ENCODE peak calls at places on chromosomes 11 and 22, in seven cellular contexts. D is A549, Y is endothelial cell of umbilical vein, X is stomach, N is Peyer's patch, H is IMR-90, T is tibial nerve. K is an unnamed sample.
A peak's percentile ranks its signal among the peaks of the same experiment; 100 is the strongest.

GRCh38 chr22:17228725-17229126 is 9.5 kb upstream of the ADA2 start:
- DNase-seq in T (no peak), H (no peak), X (no peak), N (no peak), Y (no peak), D (no peak), K (no peak)

GRCh38 chr11:24709928-24710565 is 213.2 kb downstream of the LUZP2 start:
- DNase-seq in X (no peak), N (no peak), Y (no peak), H (no peak), D (no peak), T (no peak), K (no peak)

GRCh38 chr22:39317084-39317755 is 2.2 kb downstream of the RPL3 start:
- DNase-seq in Y (no peak), H (no peak), N (peak; percentile 74), T (no peak), X (no peak), D (no peak), K (no peak)

GRCh38 chr22:41979423-41980250 is 10.4 kb downstream of the SEPTIN3 start:
- DNase-seq in X (no peak), H (no peak), T (no peak), Y (no peak), N (no peak), D (no peak), K (no peak)

GRCh38 chr11:72583177-72583553 is 91.1 kb downstream of the PDE2A start:
- DNase-seq in H (no peak), X (no peak), D (no peak), T (no peak), N (no peak), Y (no peak), K (no peak)

GRCh38 chr11:12019337-12019736 is 10.9 kb upstream of the DKK3 start:
- DNase-seq in Y (peak; percentile 97), H (peak; percentile 87), D (no peak), N (no peak), T (no peak), X (peak; percentile 46), K (no peak)

GRCh38 chr11:72160319-72160718 is 24.8 kb downstream of the FOLR3 start:
- DNase-seq in N (no peak), H (peak; percentile 32), T (no peak), D (no peak), X (no peak), Y (no peak), K (no peak)

GRCh38 chr11:39541945-39542351 is 1917.5 kb downstream of the LRRC4C start:
- DNase-seq in X (peak; percentile 46), T (no peak), N (no peak), D (no peak), H (no peak), Y (peak; percentile 70), K (no peak)

GRCh38 chr22:37503183-37503683 is 16.0 kb downstream of the CARD10 start:
- DNase-seq in T (no peak), X (no peak), D (no peak), H (no peak), Y (no peak), N (no peak), K (no peak)

GRCh38 chr22:48453751-48454485 is 1373.8 kb downstream of the BRD1 start:
- DNase-seq in T (no peak), D (no peak), N (peak; percentile 13), X (no peak), H (no peak), Y (no peak), K (no peak)

GRCh38 chr11:105274631-105275030 is 135.1 kb upstream of the CARD18 start:
- DNase-seq in Y (no peak), H (peak; percentile 16), D (no peak), T (no peak), N (no peak), X (no peak), K (no peak)

GRCh38 chr11:64851831-64852337 is 7.4 kb upstream of the CDC42BPG start:
- DNase-seq in T (no peak), Y (no peak), X (no peak), D (no peak), H (no peak), N (peak; percentile 88), K (no peak)

GRCh38 chr11:131464481-131464880 is 94.1 kb downstream of the NTM start:
- DNase-seq in X (no peak), H (no peak), Y (no peak), T (no peak), N (no peak), D (no peak), K (no peak)

GRCh38 chr11:66150725-66151124 is 80.7 kb downstream of the PACS1 start:
- DNase-seq in X (no peak), T (no peak), H (no peak), N (no peak), D (no peak), Y (no peak), K (no peak)

GRCh38 chr11:123253223-123253622 is 58.2 kb upstream of the CLMP start:
- DNase-seq in Y (no peak), T (no peak), H (no peak), D (no peak), X (no peak), N (no peak), K (no peak)

GRCh38 chr11:19920982-19921381 is 208.3 kb downstream of the NAV2 start:
- DNase-seq in X (no peak), N (no peak), Y (no peak), D (no peak), H (no peak), T (no peak), K (no peak)

GRCh38 chr22:45446216-45446615 is 32.7 kb downstream of the RIBC2 start:
- DNase-seq in X (no peak), Y (no peak), N (no peak), H (peak; percentile 44), D (no peak), T (no peak), K (no peak)

GRCh38 chr11:102924851-102925380 is 30.6 kb downstream of the MMP13 start:
- DNase-seq in Y (no peak), T (no peak), X (no peak), N (no peak), H (no peak), D (no peak), K (no peak)

GRCh38 chr22:49186293-49186692 is 641.4 kb downstream of the BRD1 start:
- DNase-seq in T (no peak), H (no peak), X (no peak), N (no peak), D (no peak), Y (no peak), K (no peak)

GRCh38 chr11:83299681-83300080 is 13.5 kb upstream of the CCDC90B start:
- DNase-seq in X (no peak), Y (no peak), N (no peak), D (no peak), H (no peak), T (no peak), K (no peak)

GRCh38 chr11:86990520-86990919 is 35.3 kb upstream of the FZD4 start:
- DNase-seq in X (no peak), T (no peak), H (peak; percentile 79), Y (no peak), D (no peak), N (no peak), K (no peak)

DNA sequence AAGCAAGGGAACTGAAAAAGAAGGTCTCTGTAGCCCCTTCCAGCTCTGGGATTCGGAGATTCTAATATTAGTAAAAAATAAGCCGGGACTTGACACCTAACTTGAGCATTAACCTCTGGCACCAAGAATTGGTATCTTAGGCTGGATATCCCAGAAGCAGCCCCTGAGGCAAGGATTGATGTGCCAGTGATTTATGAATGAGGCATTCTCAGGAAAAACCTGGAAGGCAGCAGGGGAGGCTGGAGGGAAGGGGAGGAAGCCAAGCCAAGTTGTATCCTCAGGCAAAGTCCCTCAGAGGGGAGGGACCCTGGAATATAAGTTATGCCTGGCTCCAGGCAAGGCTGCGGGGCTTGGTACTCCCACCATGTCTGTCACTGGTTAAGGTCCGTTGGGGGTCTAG is 30.0 kb downstream of the LMO2 start:
- DNase-seq in Y (no peak), X (no peak), T (no peak), H (no peak), D (no peak), N (no peak), K (peak; percentile 43)
- TF ChIP-seq POLR2A in Y (no peak), X (no peak), T (no peak), H (no peak), D (no peak), N (no peak), K (no peak)

GRCh38 chr11:26278354-26278753 is 53.6 kb upstream of the ANO3 start:
- DNase-seq in N (no peak), D (no peak), T (no peak), X (no peak), H (no peak), Y (no peak), K (no peak)
- TF ChIP-seq CTCF in N (no peak), D (no peak), T (no peak), X (no peak), H (no peak), Y (no peak), K (no peak)

DNA sequence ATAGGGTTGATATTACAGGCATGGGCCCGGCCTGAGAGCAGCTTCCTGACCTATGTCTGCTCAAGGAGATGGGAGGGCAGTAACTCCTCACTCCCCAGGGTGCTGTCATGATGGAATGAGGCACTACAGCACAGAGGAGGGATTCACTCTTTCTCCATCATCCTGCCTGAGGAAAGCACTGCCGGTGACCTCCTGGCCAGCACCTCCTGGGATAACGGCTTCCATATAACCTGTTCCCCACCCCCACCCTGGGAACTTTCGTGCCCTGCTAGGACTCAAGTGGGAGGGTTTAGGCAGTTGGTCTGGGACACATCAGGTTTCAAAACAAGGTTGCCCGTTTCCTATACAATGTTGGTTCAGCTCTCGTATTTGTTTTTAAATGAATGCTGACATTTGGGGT is 42.7 kb upstream of the MN1 start:
- DNase-seq in D (no peak), Y (no peak), X (no peak), H (no peak), T (no peak), N (no peak), K (no peak)
- TF ChIP-seq POLR2A in D (no peak), Y (no peak), X (no peak), H (no peak), T (no peak), N (no peak), K (no peak)

GRCh38 chr11:57566035-57566504 is 1.4 kb downstream of the UBE2L6 start:
- DNase-seq in T (peak; percentile 39), Y (peak; percentile 53), D (no peak), N (peak; percentile 72), H (peak; percentile 63), X (peak; percentile 59), K (no peak)

GRCh38 chr11:57566564-57567209 is 785 bp downstream of the UBE2L6 start:
- DNase-seq in D (no peak), T (no peak), Y (peak; percentile 6), H (no peak), X (no peak), N (no peak), K (no peak)

GRCh38 chr11:57567210-57567511 is 311 bp downstream of the UBE2L6 start:
- DNase-seq in N (peak; percentile 56), H (peak; percentile 13), X (no peak), Y (peak; percentile 18), T (peak; percentile 9), D (no peak), K (no peak)

GRCh38 chr11:57567512-57568329 is at the start of gene UBE2L6:
- DNase-seq in D (peak; percentile 87), T (peak; percentile 40), N (peak; percentile 93), H (no peak), Y (no peak), X (peak; percentile 85), K (peak; percentile 91)

DNA sequence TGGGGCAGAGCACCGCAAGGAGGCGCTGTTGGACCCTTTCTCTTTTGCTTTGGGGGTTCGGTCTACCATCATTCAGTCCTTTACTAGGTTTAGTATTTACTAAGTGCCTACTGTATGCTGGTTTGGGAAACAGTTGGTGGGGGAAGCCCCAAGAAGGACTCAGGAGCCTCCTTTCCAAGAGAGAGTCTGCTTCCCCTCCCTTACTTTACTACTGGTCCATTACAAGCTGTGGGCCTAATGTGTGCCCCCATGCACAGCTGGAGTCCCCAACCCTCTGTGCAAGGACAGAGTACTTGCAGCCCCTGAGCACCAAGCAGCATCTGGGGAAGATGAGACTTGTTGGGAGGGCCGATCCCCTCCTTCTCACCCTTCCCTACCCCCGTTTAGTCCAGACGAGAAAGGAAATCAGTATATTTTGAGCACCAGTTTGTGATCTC is 876 bp upstream of the UBE2L6 start:
- DNase-seq in Y (peak; percentile 72), D (no peak), H (peak; percentile 67), N (no peak), T (peak; percentile 90), X (no peak), K (peak; percentile 96)
- TF ChIP-seq CTCF in Y (no peak), D (peak; percentile 96), H (peak; percentile 90), N (peak; percentile 84), T (peak; percentile 95), X (peak; percentile 91), K (no peak)

K was measured in lower leg skin.